ENCODE peak calls at places on chromosomes 16 and 17, in five cellular contexts. U is HepG2, H is GM12878, I is K562, T is H1. C is an unnamed sample.

GRCh38 chr16:66315210-66315825 is 51.2 kb upstream of the CDH5 start:
- DNase-seq in U (peak), H (peak), I (peak), T (peak), C (peak)

GRCh38 chr17:77726549-77726957 is 231.9 kb upstream of the TNRC6C start:
- DNase-seq in U (no peak), H (no peak), I (no peak), T (no peak), C (no peak)

GRCh38 chr16:72986011-72986410 is 61.9 kb downstream of the ZFHX3 start:
- DNase-seq in U (no peak), H (no peak), I (no peak), T (no peak), C (no peak)

GRCh38 chr16:67396159-67396774 is 3.0 kb upstream of the TPPP3 start:
- DNase-seq in U (peak), H (no peak), I (peak), T (no peak), C (peak)

GRCh38 chr17:45705123-45706009 is 78.8 kb upstream of the CRHR1 start:
- DNase-seq in U (peak), H (no peak), I (peak), T (no peak), C (peak)

GRCh38 chr17:7046127-7046724 is 2.3 kb upstream of the SLC16A11 start:
- DNase-seq in U (peak), H (no peak), I (no peak), T (no peak), C (no peak)

GRCh38 chr17:8885968-8886674 is 18.6 kb upstream of the PIK3R6 start:
- DNase-seq in U (no peak), H (no peak), I (peak), T (no peak), C (no peak)

GRCh38 chr16:19704321-19705130 is 13.5 kb downstream of the KNOP1 start:
- DNase-seq in U (no peak), H (no peak), I (no peak), T (no peak), C (no peak)

GRCh38 chr17:39116224-39116623 is 35.2 kb downstream of the PLXDC1 start:
- DNase-seq in U (no peak), H (no peak), I (no peak), T (no peak), C (no peak)

GRCh38 chr16:68275611-68276191 is 11.4 kb downstream of the SLC7A6 start:
- DNase-seq in U (peak), H (peak), I (no peak), T (no peak), C (no peak)

GRCh38 chr17:77233635-77234334 is 93.0 kb downstream of the SEC14L1 start:
- DNase-seq in U (peak), H (peak), I (peak), T (no peak), C (peak)

GRCh38 chr17:79188048-79188447 is 113.4 kb downstream of the ENGASE start:
- DNase-seq in U (no peak), H (no peak), I (peak), T (peak), C (peak)

GRCh38 chr16:58211245-58211644 is 13.3 kb upstream of the CSNK2A2 start:
- DNase-seq in U (no peak), H (no peak), I (no peak), T (no peak), C (no peak)

GRCh38 chr16:10920726-10921427 is 21.4 kb downstream of the DEXI start:
- DNase-seq in U (no peak), H (no peak), I (no peak), T (no peak), C (no peak)

GRCh38 chr17:301681-302299 is 50.8 kb downstream of the RPH3AL start:
- DNase-seq in U (no peak), H (no peak), I (no peak), T (no peak), C (no peak)

DNA sequence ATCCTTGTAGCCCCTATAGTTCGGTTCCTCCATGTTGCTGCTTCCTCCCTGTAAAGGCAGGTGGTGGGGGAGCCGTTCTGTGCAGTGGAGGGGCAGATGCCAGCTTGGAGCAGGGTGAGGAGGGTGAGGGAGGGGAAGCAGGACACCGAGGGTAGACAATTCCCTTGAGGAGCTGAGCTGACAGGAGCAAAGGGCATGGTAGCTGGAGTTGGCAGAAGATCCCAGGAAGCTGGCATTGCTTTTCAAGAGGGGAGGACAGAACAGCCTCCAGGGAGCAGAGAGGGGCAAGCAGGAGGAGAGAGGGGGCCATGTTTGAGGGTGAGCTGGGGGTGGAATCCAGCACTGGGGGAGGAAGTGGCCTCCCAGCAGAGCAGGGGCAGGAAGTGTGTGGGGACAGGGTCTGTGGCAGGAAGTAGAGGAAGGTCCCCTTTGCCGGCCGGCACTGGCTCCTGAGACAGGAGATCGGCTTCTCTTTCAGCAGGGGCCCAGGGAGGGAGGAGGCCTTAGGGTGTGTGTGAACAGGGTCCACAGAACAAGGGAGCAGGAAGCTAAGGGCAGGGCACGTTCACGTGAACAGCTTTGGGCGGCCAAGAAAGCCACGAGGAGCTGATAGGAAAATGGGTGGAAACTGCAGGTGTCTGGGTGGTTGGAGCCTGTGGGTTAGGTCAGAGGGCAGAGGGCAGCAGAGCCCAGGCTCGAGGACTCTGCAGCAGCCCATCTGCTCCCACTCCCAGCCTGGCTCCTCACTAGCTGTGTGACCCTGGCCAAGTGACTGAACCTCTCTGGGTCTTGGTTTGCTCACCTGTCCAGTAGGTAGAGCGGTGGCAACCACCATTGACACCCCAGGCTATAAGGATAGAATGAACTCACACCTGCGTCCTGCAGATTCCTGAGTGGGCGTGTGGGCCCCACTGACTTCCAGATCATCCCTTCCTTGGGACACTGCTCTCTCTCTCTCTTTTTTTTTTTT is 17.5 kb upstream of the SPNS2 start:
- DNase-seq in U (no peak), H (no peak), I (no peak), T (no peak), C (no peak)
- TF ChIP-seq KDM1A in U (no peak), H (no peak), I (no peak), T (no peak), C (no peak)

GRCh38 chr16:84482951-84483881 is 21.2 kb downstream of the MEAK7 start:
- DNase-seq in U (no peak), H (no peak), I (no peak), T (no peak), C (no peak)
- TF ChIP-seq KDM1A in U (no peak), H (no peak), I (no peak), T (no peak), C (no peak)

GRCh38 chr17:17019891-17020456 is 22.3 kb upstream of the MPRIP start:
- DNase-seq in U (no peak), H (no peak), I (no peak), T (no peak), C (no peak)
- TF ChIP-seq KDM1A in U (no peak), H (no peak), I (no peak), T (no peak), C (no peak)

GRCh38 chr16:77584205-77584859 is 138.0 kb upstream of the NUDT7 start:
- DNase-seq in U (peak), H (no peak), I (peak), T (no peak), C (peak)

GRCh38 chr16:77582956-77583355 is 139.4 kb upstream of the NUDT7 start:
- DNase-seq in U (no peak), H (no peak), I (no peak), T (no peak), C (no peak)

GRCh38 chr16:77588389-77588788 is 133.9 kb upstream of the NUDT7 start:
- DNase-seq in U (no peak), H (no peak), I (no peak), T (no peak), C (no peak)

GRCh38 chr16:77585852-77586251 is 136.5 kb upstream of the NUDT7 start:
- DNase-seq in U (no peak), H (no peak), I (no peak), T (no peak), C (peak)

GRCh38 chr16:77585379-77585778 is 136.9 kb upstream of the NUDT7 start:
- DNase-seq in U (no peak), H (no peak), I (no peak), T (no peak), C (no peak)
- TF ChIP-seq KDM1A in U (no peak), H (no peak), I (no peak), T (no peak), C (no peak)

C was measured in A549.